ENCODE peak calls at places on chromosomes 11 and 22, in four cellular contexts. One of them, this sample, is unnamed.

GRCh38 chr22:30474683-30475424 is 3.0 kb upstream of the SEC14L3 start:
- DNase-seq in hypothalamus: no peak
- DNase-seq in nephron progenitor cell: no peak
- DNase-seq in fibroblast of pulmonary artery: no peak
- DNase-seq in this sample: peak

GRCh38 chr22:27913162-27913741 is 5.8 kb downstream of the PITPNB start:
- DNase-seq in hypothalamus: no peak
- DNase-seq in nephron progenitor cell: no peak
- DNase-seq in fibroblast of pulmonary artery: peak
- DNase-seq in this sample: no peak

GRCh38 chr11:128406365-128406706 is 181.0 kb downstream of the ETS1 start:
- DNase-seq in hypothalamus: no peak
- DNase-seq in nephron progenitor cell: no peak
- DNase-seq in fibroblast of pulmonary artery: no peak
- DNase-seq in this sample: no peak

GRCh38 chr22:50157976-50158375 is 12.6 kb upstream of the PANX2 start:
- DNase-seq in hypothalamus: no peak
- DNase-seq in nephron progenitor cell: no peak
- DNase-seq in fibroblast of pulmonary artery: no peak
- DNase-seq in this sample: no peak

GRCh38 chr22:43174941-43175531 is 11.9 kb downstream of the TTLL12 start:
- DNase-seq in hypothalamus: no peak
- DNase-seq in nephron progenitor cell: no peak
- DNase-seq in fibroblast of pulmonary artery: no peak
- DNase-seq in this sample: no peak

GRCh38 chr11:6321961-6322362 is 1.7 kb upstream of the CAVIN3 start:
- DNase-seq in hypothalamus: no peak
- DNase-seq in nephron progenitor cell: no peak
- DNase-seq in fibroblast of pulmonary artery: peak
- DNase-seq in this sample: peak

GRCh38 chr22:49189871-49190270 is 637.8 kb downstream of the BRD1 start:
- DNase-seq in hypothalamus: no peak
- DNase-seq in nephron progenitor cell: no peak
- DNase-seq in fibroblast of pulmonary artery: no peak
- DNase-seq in this sample: no peak

GRCh38 chr11:82995754-82996398 is 75.8 kb downstream of the RAB30 start:
- DNase-seq in hypothalamus: no peak
- DNase-seq in nephron progenitor cell: no peak
- DNase-seq in fibroblast of pulmonary artery: peak
- DNase-seq in this sample: no peak